ENCODE peak calls at places on chromosomes 12 and 14, in seven cellular contexts. F, O, V, G, A, H and T are unnamed samples.

GRCh38 chr12:129909051-129910020 is 5.5 kb upstream of the TMEM132D start:
- DNase-seq in H (no peak), F (no peak), V (no peak), A (no peak), O (no peak), G (no peak), T (no peak)

GRCh38 chr12:106841471-106842302 is 67.2 kb downstream of the RIC8B start:
- DNase-seq in V (peak), A (no peak), O (no peak), G (no peak), F (no peak), H (no peak), T (no peak)

GRCh38 chr12:2853626-2854025 is 3.2 kb downstream of the TEX52 start:
- DNase-seq in F (peak), G (peak), A (peak), O (peak), V (peak), H (peak), T (peak)

GRCh38 chr12:122981036-122981471 is 573 bp downstream of the ARL6IP4 start:
- DNase-seq in H (no peak), F (no peak), G (no peak), V (peak), A (no peak), O (no peak), T (no peak)

GRCh38 chr14:86973177-86973576 is 1019.8 kb downstream of the GALC start:
- DNase-seq in F (no peak), O (no peak), H (no peak), V (no peak), G (no peak), A (no peak), T (no peak)

GRCh38 chr12:131102991-131103609 is 149.4 kb downstream of the ADGRD1 start:
- DNase-seq in O (no peak), A (peak), F (peak), G (no peak), H (peak), V (peak), T (peak)

GRCh38 chr12:124573839-124574786 is 6.7 kb upstream of the NCOR2 start:
- DNase-seq in V (no peak), F (no peak), O (no peak), A (no peak), H (no peak), G (no peak), T (no peak)

GRCh38 chr12:11875414-11875935 is 195.3 kb upstream of the BCL2L14 start:
- DNase-seq in V (no peak), O (no peak), H (no peak), A (no peak), G (no peak), F (no peak), T (no peak)

GRCh38 chr12:110767863-110768262 is 25.2 kb upstream of the PPP1CC start:
- DNase-seq in O (no peak), V (no peak), F (no peak), G (no peak), H (no peak), A (no peak), T (no peak)

GRCh38 chr12:116174904-116175303 is 102.6 kb downstream of the MED13L start:
- DNase-seq in H (no peak), G (no peak), F (no peak), O (no peak), V (no peak), A (no peak), T (no peak)

GRCh38 chr12:54689984-54690383 is 41.8 kb upstream of the DCD start:
- DNase-seq in F (no peak), H (no peak), O (no peak), V (peak), G (no peak), A (no peak), T (no peak)

GRCh38 chr12:71999795-72000194 is 61.1 kb downstream of the TPH2 start:
- DNase-seq in H (no peak), O (no peak), A (no peak), F (no peak), V (no peak), G (no peak), T (no peak)

GRCh38 chr14:106185837-106186233 is 659.5 kb downstream of the TMEM121 start:
- DNase-seq in O (peak), F (no peak), G (no peak), H (no peak), A (peak), V (no peak), T (no peak)

GRCh38 chr14:99166506-99166905 is 105.5 kb downstream of the BCL11B start:
- DNase-seq in O (no peak), A (peak), H (no peak), V (no peak), F (no peak), G (no peak), T (no peak)

GRCh38 chr14:21108791-21109190 is 7.9 kb downstream of the TMEM253 start:
- DNase-seq in V (no peak), O (no peak), G (no peak), A (no peak), H (no peak), F (no peak), T (no peak)

GRCh38 chr12:79344855-79345840 is 345.6 kb downstream of the PAWR start:
- DNase-seq in O (no peak), H (no peak), V (peak), F (no peak), A (no peak), G (peak), T (no peak)

GRCh38 chr12:1800646-1801284 is 19.6 kb upstream of the LRTM2 start:
- DNase-seq in V (peak), O (peak), G (peak), F (no peak), A (peak), H (peak), T (peak)

GRCh38 chr12:129911437-129912049 is 7.7 kb upstream of the TMEM132D start:
- DNase-seq in V (peak), A (peak), O (no peak), F (peak), H (no peak), G (peak), T (no peak)

GRCh38 chr12:122985590-122986257 is 5.2 kb downstream of the ARL6IP4 start:
- DNase-seq in V (no peak), A (no peak), O (no peak), G (no peak), F (no peak), H (no peak), T (no peak)

GRCh38 chr12:12788675-12789368 is 3.4 kb downstream of the APOLD1 start:
- DNase-seq in F (no peak), O (peak), G (no peak), V (peak), A (peak), H (peak), T (no peak)

GRCh38 chr12:76242813-76243540 is 105.2 kb downstream of the BBS10 start:
- DNase-seq in F (no peak), A (no peak), V (no peak), O (no peak), G (no peak), H (no peak), T (no peak)

GRCh38 chr12:74015118-74015517 is 522.5 kb upstream of the ATXN7L3B start:
- DNase-seq in V (no peak), O (no peak), F (no peak), A (no peak), H (no peak), G (no peak), T (no peak)

GRCh38 chr12:123471374-123472068 is 13.6 kb downstream of the SNRNP35 start:
- DNase-seq in F (no peak), G (no peak), A (no peak), O (no peak), V (no peak), H (no peak), T (no peak)

GRCh38 chr12:26090853-26091510 is 33.9 kb downstream of the BHLHE41 start:
- DNase-seq in F (no peak), V (no peak), O (no peak), G (no peak), H (no peak), A (no peak), T (no peak)

GRCh38 chr14:105537580-105538474 is 11.4 kb downstream of the TMEM121 start:
- DNase-seq in V (peak), A (peak), H (peak), G (peak), F (peak), O (peak), T (peak)

GRCh38 chr14:100540141-100540925 is 46.9 kb downstream of the BEGAIN start:
- DNase-seq in O (no peak), A (no peak), V (peak), F (peak), G (no peak), H (peak), T (no peak)

GRCh38 chr12:66129934-66130266 is 650 bp downstream of the LLPH start:
- DNase-seq in H (no peak), A (no peak), O (no peak), F (no peak), G (no peak), V (no peak), T (no peak)

GRCh38 chr12:91931110-91931509 is 214.5 kb downstream of the BTG1 start:
- DNase-seq in H (peak), G (no peak), F (no peak), A (peak), V (no peak), O (no peak), T (no peak)

GRCh38 chr12:91813701-91814100 is 331.9 kb downstream of the BTG1 start:
- DNase-seq in G (no peak), O (no peak), F (no peak), A (no peak), H (no peak), V (no peak), T (no peak)

GRCh38 chr12:1606021-1606622 is 11.7 kb upstream of the FBXL14 start:
- DNase-seq in F (peak), O (peak), H (peak), V (no peak), G (no peak), A (peak), T (peak)

GRCh38 chr12:56408799-56409417 is 40.3 kb downstream of the TIMELESS start:
- DNase-seq in F (no peak), V (no peak), O (no peak), A (no peak), H (no peak), G (no peak), T (no peak)

GRCh38 chr12:94042321-94042720 is 106.1 kb upstream of the PLXNC1 start:
- DNase-seq in G (no peak), V (peak), A (no peak), F (no peak), O (no peak), H (no peak), T (no peak)

GRCh38 chr12:72219937-72220336 is 52.2 kb upstream of the TRHDE start:
- DNase-seq in O (no peak), F (no peak), H (no peak), A (no peak), V (no peak), G (no peak), T (no peak)

GRCh38 chr12:54560374-54560858 is 11.0 kb downstream of the PDE1B start:
- DNase-seq in G (peak), A (peak), O (peak), F (peak), H (peak), V (peak), T (peak)

GRCh38 chr12:45498645-45499044 is 230.9 kb upstream of the ARID2 start:
- DNase-seq in G (no peak), F (no peak), H (no peak), V (no peak), A (no peak), O (no peak), T (no peak)

GRCh38 chr14:31154956-31155355 is 52.6 kb downstream of the HECTD1 start:
- DNase-seq in F (no peak), O (no peak), G (no peak), V (no peak), H (no peak), A (no peak), T (no peak)

DNA sequence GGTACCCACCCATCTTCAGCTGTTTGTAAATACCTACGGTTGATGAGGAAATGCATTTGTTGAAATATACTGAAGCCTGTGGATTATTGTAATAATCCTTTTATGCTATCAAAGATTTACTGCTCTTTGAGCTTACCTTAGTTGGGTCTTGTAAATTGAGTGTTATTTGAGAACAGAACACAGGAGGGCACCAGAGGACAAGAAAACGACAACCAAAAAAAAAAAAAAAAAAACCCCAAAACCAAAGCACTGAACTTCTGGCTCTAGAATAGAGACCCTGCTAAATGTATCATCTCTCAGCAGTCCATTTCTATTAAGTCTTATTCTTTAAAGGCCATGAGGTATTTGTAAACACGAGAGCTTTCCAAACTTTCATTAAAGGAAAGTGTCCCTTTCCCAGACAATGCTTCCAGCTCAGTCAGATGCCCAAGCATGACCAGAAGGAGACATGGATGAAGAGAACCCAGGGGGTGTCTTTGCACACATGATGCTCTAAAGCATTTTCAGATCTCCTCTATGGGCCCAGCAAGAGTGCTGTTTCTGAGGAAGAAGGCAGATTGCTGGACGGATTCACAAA is 763.9 kb downstream of the NRXN3 start:
- DNase-seq in F (no peak), H (no peak), A (no peak), G (no peak), V (peak), O (no peak), T (no peak)
- TF ChIP-seq CTCF in F (no peak), H (no peak), A (no peak), G (peak), V (peak), O (peak), T (no peak)

GRCh38 chr14:22886500-22887259 is 3.7 kb downstream of the REM2 start:
- DNase-seq in H (peak), A (peak), V (peak), F (peak), G (peak), O (peak), T (no peak)
- TF ChIP-seq CTCF in H (no peak), A (no peak), V (peak), F (no peak), G (peak), O (peak), T (no peak)

DNA sequence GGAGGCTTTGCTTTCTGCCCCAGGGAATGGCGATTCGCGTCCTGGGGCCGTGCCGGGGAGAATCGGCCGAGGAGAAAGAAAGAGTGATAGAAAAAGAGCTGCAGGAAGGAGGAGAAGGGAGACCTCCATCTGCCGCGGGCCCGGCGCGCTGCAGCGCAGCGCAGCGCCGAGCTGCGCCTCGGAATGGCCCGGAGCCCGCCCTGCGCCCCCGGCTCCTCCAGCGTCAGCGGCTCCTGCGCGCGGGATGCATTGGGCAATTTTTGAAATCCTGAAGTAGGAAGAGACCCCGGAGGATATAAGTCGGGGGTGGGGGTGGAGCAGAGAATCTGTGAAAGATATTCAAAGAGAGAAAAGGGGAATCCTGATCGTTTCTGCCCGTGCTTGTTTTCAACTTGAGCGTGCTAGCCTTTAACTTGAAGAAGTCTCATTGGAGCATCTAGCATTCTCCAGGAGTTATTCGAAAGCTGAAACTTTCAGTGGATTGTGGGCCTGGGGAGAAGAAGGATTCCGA is 371 bp downstream of the PDE3A start:
- DNase-seq in V (peak), O (no peak), G (peak), H (peak), A (no peak), F (peak), T (no peak)
- TF ChIP-seq CTCF in V (peak), O (no peak), G (no peak), H (no peak), A (no peak), F (no peak), T (no peak)

DNA sequence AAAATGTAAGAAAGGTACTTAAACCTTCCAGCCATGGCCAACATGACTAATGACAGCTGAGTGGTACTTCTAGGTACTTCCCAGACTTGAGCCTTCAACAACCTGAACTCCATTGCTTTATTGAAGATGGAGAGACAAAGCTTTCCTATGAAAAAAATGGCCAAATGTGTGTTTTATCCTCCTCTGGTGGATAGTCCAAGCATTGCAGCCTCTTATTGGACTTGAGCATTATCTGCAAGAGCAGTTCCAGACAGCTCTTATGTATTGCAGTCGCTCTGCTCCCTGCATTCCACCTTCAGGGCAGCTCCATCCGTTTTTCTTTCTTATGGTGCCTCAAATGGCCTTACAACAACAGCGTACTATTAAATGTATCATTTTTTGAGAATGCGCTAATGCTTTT is 588.2 kb downstream of the NRXN3 start:
- DNase-seq in V (peak), F (no peak), A (no peak), G (no peak), H (no peak), O (no peak), T (no peak)
- TF ChIP-seq CTCF in V (peak), F (peak), A (no peak), G (peak), H (no peak), O (peak), T (no peak)

GRCh38 chr12:17976202-17976601 is 113.8 kb downstream of the RERGL start:
- DNase-seq in H (no peak), G (no peak), A (no peak), F (no peak), O (no peak), V (peak), T (no peak)
- TF ChIP-seq CTCF in H (no peak), G (peak), A (no peak), F (no peak), O (no peak), V (peak), T (no peak)

GRCh38 chr12:80821513-80822000 is 104.8 kb downstream of the MYF5 start:
- DNase-seq in F (no peak), A (no peak), V (peak), H (no peak), O (no peak), G (no peak), T (no peak)
- TF ChIP-seq CTCF in F (no peak), A (no peak), V (no peak), H (no peak), O (no peak), G (no peak), T (no peak)

GRCh38 chr12:31558521-31558920 is 32.4 kb downstream of the DENND5B start:
- DNase-seq in O (no peak), V (no peak), A (no peak), F (no peak), H (no peak), G (no peak), T (no peak)
- TF ChIP-seq CTCF in O (no peak), V (no peak), A (no peak), F (no peak), H (no peak), G (no peak), T (no peak)

GRCh38 chr12:30437044-30437443 is 258.6 kb downstream of the IPO8 start:
- DNase-seq in G (no peak), A (no peak), V (no peak), F (no peak), O (no peak), H (no peak), T (no peak)

GRCh38 chr12:30437616-30438015 is 258.1 kb downstream of the IPO8 start:
- DNase-seq in A (no peak), V (no peak), G (no peak), O (no peak), F (no peak), H (no peak), T (no peak)

GRCh38 chr12:30438526-30439120 is 257.0 kb downstream of the IPO8 start:
- DNase-seq in A (no peak), G (no peak), F (no peak), V (no peak), O (no peak), H (no peak), T (no peak)

DNA sequence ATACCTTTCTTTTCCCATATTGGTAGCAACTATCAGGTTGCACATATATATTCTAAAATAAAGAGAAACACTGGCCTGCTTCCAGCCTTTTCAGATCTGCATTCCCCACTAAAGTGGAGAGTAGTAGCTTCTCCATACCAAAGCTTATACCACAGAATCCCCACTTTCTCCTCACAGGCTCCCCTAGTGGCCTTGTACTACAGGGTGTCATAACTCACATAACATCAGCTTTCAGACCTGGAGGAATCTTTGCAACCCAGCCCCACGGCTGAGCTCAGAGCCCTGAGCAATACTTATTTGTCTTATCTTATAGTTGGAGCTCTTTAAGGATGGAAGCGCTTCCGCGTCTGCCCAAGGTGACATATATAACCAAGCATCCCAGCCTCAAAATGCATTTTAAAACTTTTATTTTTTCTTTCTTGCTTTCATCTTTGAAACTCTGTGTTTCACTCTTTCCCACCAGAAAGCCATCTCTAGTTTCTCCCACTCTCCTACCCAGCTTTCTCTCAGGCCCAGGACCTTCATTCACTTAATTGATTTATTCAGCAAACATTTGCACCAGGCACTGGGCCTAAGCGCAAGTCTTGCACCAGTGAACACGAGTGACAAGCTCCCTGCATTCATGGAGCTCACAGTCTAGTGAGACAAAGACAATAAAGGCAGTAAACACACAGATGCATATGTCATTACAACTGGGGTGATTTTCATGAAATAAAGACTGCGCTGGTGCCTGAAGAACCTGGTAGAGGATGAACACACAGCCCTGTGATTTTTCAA is 254.7 kb downstream of the IPO8 start:
- DNase-seq in F (no peak), V (peak), H (no peak), A (no peak), G (no peak), O (no peak), T (no peak)
- TF ChIP-seq CTCF in F (no peak), V (peak), H (no peak), A (no peak), G (peak), O (no peak), T (no peak)

DNA sequence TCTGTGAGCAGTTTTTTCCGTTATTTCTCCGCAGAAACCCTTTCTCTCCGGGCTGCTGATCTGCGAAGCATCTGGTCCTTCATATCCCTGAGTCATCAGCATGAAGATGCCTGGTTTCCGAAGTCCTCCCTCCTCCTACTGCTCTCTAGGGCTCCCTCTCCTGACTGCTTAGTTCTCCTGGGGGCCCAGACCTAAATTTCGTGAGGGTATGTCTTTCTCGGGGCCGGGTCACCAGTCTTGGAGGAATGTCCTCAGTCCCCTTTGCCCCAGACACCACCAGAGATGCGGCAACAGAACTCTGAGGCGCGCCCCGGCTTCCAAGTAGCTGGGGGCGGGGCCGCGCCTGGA is 622 bp upstream of the BICDL1 start:
- DNase-seq in H (no peak), O (no peak), A (no peak), G (no peak), V (no peak), F (no peak), T (peak)
- TF ChIP-seq CTCF in H (no peak), O (no peak), A (no peak), G (no peak), V (peak), F (no peak), T (no peak)